ENCODE peak calls at places on chromosomes 12 and 14, in ten cellular contexts. O is left ventricle myocardium inferior, G is neural progenitor cell, V is body of pancreas, N is psoas muscle, M is K562, X is heart left ventricle, P is cardiac muscle cell, B is esophagus squamous epithelium, R is fibroblast of lung. D is an unnamed sample.

GRCh38 chr12:106897082-106897481 is 58.6 kb upstream of the TMEM263 start:
- DNase-seq in R (no peak), M (no peak), G (no peak), N (no peak), P (peak; percentile 11), B (no peak), V (no peak), O (no peak), X (no peak), D (no peak)

GRCh38 chr14:51242545-51243490 is 2.8 kb downstream of the TMX1 start:
- DNase-seq in O (no peak), V (no peak), B (no peak), G (peak; percentile 45), N (no peak), M (no peak), P (no peak), R (peak; percentile 11), X (no peak), D (no peak)

GRCh38 chr12:608921-609320 is 54.3 kb downstream of the NINJ2 start:
- DNase-seq in R (no peak), B (no peak), O (no peak), G (no peak), X (peak; percentile 5), V (no peak), M (no peak), N (no peak), P (no peak), D (no peak)

GRCh38 chr14:59190372-59190771 is 1.9 kb downstream of the DAAM1 start:
- DNase-seq in R (no peak), V (no peak), M (no peak), B (no peak), G (peak; percentile 70), X (peak; percentile 33), N (no peak), O (no peak), P (peak; percentile 25), D (no peak)

GRCh38 chr12:49705479-49706267 is 1.5 kb downstream of the FMNL3 start:
- DNase-seq in B (no peak), P (peak; percentile 64), X (peak; percentile 68), G (no peak), V (peak; percentile 14), N (peak; percentile 51), M (peak; percentile 38), O (peak; percentile 29), R (peak; percentile 85), D (peak; percentile 51)

GRCh38 chr12:69688021-69688420 is 11.1 kb downstream of the BEST3 start:
- DNase-seq in V (no peak), N (no peak), O (no peak), G (peak; percentile 17), P (no peak), M (no peak), B (no peak), R (peak; percentile 61), X (no peak), D (no peak)

GRCh38 chr12:16482726-16483125 is 123.2 kb downstream of the LMO3 start:
- DNase-seq in X (no peak), O (no peak), G (no peak), R (peak; percentile 20), N (no peak), P (no peak), V (no peak), B (no peak), M (no peak), D (no peak)

GRCh38 chr14:40909906-40910305 is 696.8 kb upstream of the LRFN5 start:
- DNase-seq in N (no peak), O (no peak), B (no peak), V (no peak), G (peak; percentile 65), R (no peak), M (no peak), X (no peak), P (no peak), D (no peak)

GRCh38 chr12:108720757-108721514 is 10.4 kb downstream of the CORO1C start:
- DNase-seq in G (no peak), V (no peak), R (peak; percentile 74), P (no peak), B (no peak), X (no peak), N (no peak), O (no peak), M (no peak), D (no peak)

GRCh38 chr14:58238252-58239247 is 6.1 kb upstream of the PSMA3 start:
- DNase-seq in B (no peak), M (peak; percentile 33), X (no peak), P (peak; percentile 70), V (no peak), R (peak; percentile 27), O (no peak), G (no peak), N (no peak), D (no peak)

GRCh38 chr14:28765907-28766504 is 581 bp upstream of the FOXG1 start:
- DNase-seq in P (peak; percentile 15), O (no peak), G (peak; percentile 68), B (no peak), X (no peak), M (peak; percentile 39), V (no peak), R (peak; percentile 19), N (no peak), D (peak; percentile 37)

GRCh38 chr12:24881724-24882371 is 67.1 kb downstream of the BCAT1 start:
- DNase-seq in M (no peak), X (no peak), N (no peak), G (no peak), O (no peak), P (no peak), V (no peak), B (no peak), R (no peak), D (no peak)
- H3K36me3 ChIP-seq in M (peaks cover 57% of the 10 kb centered on the region), X (no peaks in the 10 kb centered on the region), N (no peaks in the 10 kb centered on the region), G (peaks cover 16% of the 10 kb centered on the region), O (no peaks in the 10 kb centered on the region), P (no peaks in the 10 kb centered on the region), V (no peaks in the 10 kb centered on the region), B (no peaks in the 10 kb centered on the region), R (no peaks in the 10 kb centered on the region), D (peaks cover 15% of the 10 kb centered on the region)

DNA sequence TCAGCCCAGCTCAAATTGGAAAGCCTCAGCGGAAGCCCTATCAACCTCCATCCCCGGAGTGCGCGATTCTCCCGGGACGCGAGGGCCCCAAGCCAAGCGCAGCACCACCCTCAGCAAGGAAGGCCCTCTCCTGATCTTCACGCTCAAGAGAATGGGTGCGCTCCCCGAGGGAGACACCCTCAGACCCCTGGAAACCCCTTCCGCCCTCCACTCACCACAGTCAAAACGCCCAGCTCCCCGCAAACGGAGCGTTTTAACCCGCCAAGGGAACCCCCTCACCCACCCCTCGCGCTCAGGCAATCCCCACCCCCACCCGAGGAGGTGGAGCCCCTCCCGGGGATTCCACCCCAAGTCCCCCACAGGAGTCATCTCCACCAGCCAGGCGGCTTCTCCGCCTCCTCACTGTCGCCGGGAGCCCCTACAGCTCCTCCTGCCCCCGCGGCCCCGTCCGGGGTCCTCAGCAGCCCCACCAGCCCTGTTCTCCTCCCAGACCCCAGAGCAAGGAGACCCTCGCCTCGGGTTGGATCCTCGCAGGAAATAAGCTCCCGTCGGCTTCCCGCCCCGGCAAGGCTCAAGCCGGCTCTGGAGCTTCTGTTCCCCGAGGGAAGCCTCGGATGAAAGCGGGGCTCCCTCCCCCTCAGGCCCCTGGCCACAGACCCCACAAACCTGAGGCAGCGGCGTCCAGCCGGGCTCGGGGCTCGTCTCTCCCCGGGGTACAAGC is 507 bp downstream of the BAZ2A start:
- DNase-seq in N (peak; percentile 38), G (peak; percentile 34), X (peak; percentile 45), M (peak; percentile 57), B (no peak), R (peak; percentile 23), P (peak; percentile 42), V (no peak), O (peak; percentile 34), D (peak; percentile 51)
- H3K4me1 ChIP-seq in N (peaks cover 48% of the 10 kb centered on the region), G (peaks cover 33% of the 10 kb centered on the region), X (peaks cover 73% of the 10 kb centered on the region), M (peaks cover 34% of the 10 kb centered on the region), B (peaks cover 56% of the 10 kb centered on the region), R (peaks cover 25% of the 10 kb centered on the region), P (peaks cover 58% of the 10 kb centered on the region), V (peaks cover 53% of the 10 kb centered on the region), O (peaks cover 97% of the 10 kb centered on the region), D (peaks cover 65% of the 10 kb centered on the region)

GRCh38 chr12:132026796-132027500 is 77.2 kb downstream of the EP400 start:
- DNase-seq in R (no peak), N (no peak), O (no peak), B (no peak), G (no peak), X (no peak), V (no peak), M (no peak), P (no peak), D (no peak)

GRCh38 chr12:132028111-132028510 is 78.4 kb downstream of the EP400 start:
- DNase-seq in X (no peak), M (no peak), P (no peak), V (no peak), R (no peak), G (no peak), O (no peak), B (no peak), N (no peak), D (no peak)

GRCh38 chr12:132027636-132028035 is 77.9 kb downstream of the EP400 start:
- DNase-seq in O (no peak), V (no peak), R (no peak), B (no peak), P (peak; percentile 54), G (no peak), X (no peak), N (no peak), M (no peak), D (no peak)

GRCh38 chr12:132030367-132031038 is 80.8 kb downstream of the EP400 start:
- DNase-seq in N (no peak), V (no peak), P (peak; percentile 8), G (no peak), B (no peak), X (peak; percentile 64), O (peak; percentile 59), R (peak; percentile 12), M (no peak), D (no peak)

DNA sequence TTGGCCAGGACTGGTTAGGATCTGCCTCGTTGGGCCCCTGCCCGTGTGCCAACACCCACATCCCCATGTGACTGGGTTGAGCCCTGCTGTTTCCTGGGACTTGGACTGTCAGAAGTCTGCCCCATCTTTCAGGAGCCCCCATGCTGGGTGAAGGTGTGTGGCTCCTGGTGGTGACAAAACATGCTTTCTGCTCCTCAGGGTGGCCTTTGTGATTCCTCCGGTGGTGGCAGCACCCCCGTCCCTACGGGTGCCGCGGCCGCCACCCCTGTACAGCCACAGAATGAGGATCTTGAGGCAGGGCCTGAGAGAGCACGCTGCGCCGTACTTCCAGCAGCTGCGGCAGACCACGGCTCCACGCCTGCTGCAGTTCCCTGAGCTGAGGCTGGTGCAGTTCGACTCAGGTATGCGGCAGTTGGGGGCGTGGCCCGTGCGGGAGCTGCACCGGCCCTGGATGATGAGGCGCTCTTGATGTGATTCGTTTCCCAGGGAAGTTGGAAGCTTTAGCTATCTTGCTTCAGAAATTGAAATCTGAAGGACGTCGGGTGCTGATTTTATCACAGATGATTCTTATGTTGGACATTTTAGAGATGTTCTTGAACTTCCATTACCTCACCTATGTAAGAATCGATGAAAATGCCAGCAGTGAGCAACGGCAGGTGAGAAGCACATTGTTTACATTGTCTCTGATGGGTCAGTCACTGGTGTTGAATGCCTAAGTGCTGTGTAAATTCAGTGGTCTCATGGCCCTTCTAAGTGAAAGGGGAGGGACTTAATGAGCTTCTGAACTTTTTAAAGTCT is 80.0 kb downstream of the EP400 start:
- DNase-seq in P (no peak), X (no peak), B (no peak), G (no peak), O (no peak), R (peak; percentile 5), M (no peak), N (no peak), V (no peak), D (peak; percentile 26)
- H3K36me3 ChIP-seq in P (peaks cover 59% of the 10 kb centered on the region), X (peaks cover 100% of the 10 kb centered on the region), B (peaks cover 100% of the 10 kb centered on the region), G (no peaks in the 10 kb centered on the region), O (peaks cover 98% of the 10 kb centered on the region), R (peaks cover 26% of the 10 kb centered on the region), M (peaks cover 92% of the 10 kb centered on the region), N (peaks cover 100% of the 10 kb centered on the region), V (peaks cover 16% of the 10 kb centered on the region), D (peaks cover 100% of the 10 kb centered on the region)

GRCh38 chr12:98373982-98374381 is 141.4 kb upstream of the TMPO start:
- DNase-seq in P (peak; percentile 15), M (no peak), N (no peak), X (no peak), R (no peak), G (peak; percentile 21), O (no peak), B (no peak), V (no peak), D (no peak)
- H3K4me1 ChIP-seq in P (no peaks in the 10 kb centered on the region), M (no peaks in the 10 kb centered on the region), N (no peaks in the 10 kb centered on the region), X (no peaks in the 10 kb centered on the region), R (no peaks in the 10 kb centered on the region), G (peaks cover 11% of the 10 kb centered on the region), O (no peaks in the 10 kb centered on the region), B (no peaks in the 10 kb centered on the region), V (peaks cover 9% of the 10 kb centered on the region), D (no peaks in the 10 kb centered on the region)